ENCODE peak calls at places on chromosomes 1 and 21, in four cellular contexts. One of them, this sample, is unnamed.

GRCh38 chr1:157382351-157382750 is 170.0 kb downstream of the FCRL5 start:
- DNase-seq in ovary: no peak
- DNase-seq in breast epithelium: no peak
- DNase-seq in stomach: no peak
- DNase-seq in this sample: no peak

GRCh38 chr1:113369715-113370114 is 20.6 kb upstream of the MAGI3 start:
- DNase-seq in ovary: no peak
- DNase-seq in breast epithelium: no peak
- DNase-seq in stomach: no peak
- DNase-seq in this sample: no peak

GRCh38 chr1:221816899-221817298 is 75.0 kb upstream of the DUSP10 start:
- DNase-seq in ovary: no peak
- DNase-seq in breast epithelium: no peak
- DNase-seq in stomach: no peak
- DNase-seq in this sample: no peak

GRCh38 chr1:31243451-31244286 is 4.0 kb upstream of the NKAIN1 start:
- DNase-seq in ovary: no peak
- DNase-seq in breast epithelium: no peak
- DNase-seq in stomach: no peak
- DNase-seq in this sample: peak

GRCh38 chr1:227320476-227320875 is 2.2 kb upstream of the CDC42BPA start:
- DNase-seq in ovary: no peak
- DNase-seq in breast epithelium: no peak
- DNase-seq in stomach: peak
- DNase-seq in this sample: no peak

GRCh38 chr1:31497601-31498000 is 78.7 kb upstream of the TINAGL1 start:
- DNase-seq in ovary: no peak
- DNase-seq in breast epithelium: no peak
- DNase-seq in stomach: no peak
- DNase-seq in this sample: no peak

GRCh38 chr1:91092503-91092902 is 70.7 kb upstream of the ZNF644 start:
- DNase-seq in ovary: no peak
- DNase-seq in breast epithelium: no peak
- DNase-seq in stomach: no peak
- DNase-seq in this sample: no peak

GRCh38 chr1:212021563-212021962 is 13.8 kb downstream of the INTS7 start:
- DNase-seq in ovary: no peak
- DNase-seq in breast epithelium: no peak
- DNase-seq in stomach: no peak
- DNase-seq in this sample: no peak

GRCh38 chr1:67761054-67761453 is 72.2 kb downstream of the GNG12 start:
- DNase-seq in ovary: no peak
- DNase-seq in breast epithelium: no peak
- DNase-seq in stomach: no peak
- DNase-seq in this sample: no peak

GRCh38 chr1:50421366-50421748 is 1.9 kb downstream of the DMRTA2 start:
- DNase-seq in ovary: no peak
- DNase-seq in breast epithelium: no peak
- DNase-seq in stomach: no peak
- DNase-seq in this sample: no peak

GRCh38 chr1:4161271-4162006 is 261.4 kb upstream of the C1orf174 start:
- DNase-seq in ovary: no peak
- DNase-seq in breast epithelium: no peak
- DNase-seq in stomach: no peak
- DNase-seq in this sample: no peak

GRCh38 chr21:29172282-29172681 is 41.8 kb downstream of the MAP3K7CL start:
- DNase-seq in ovary: no peak
- DNase-seq in breast epithelium: no peak
- DNase-seq in stomach: no peak
- DNase-seq in this sample: no peak

GRCh38 chr1:98661544-98662353 is at the start of gene SNX7:
- DNase-seq in ovary: peak
- DNase-seq in breast epithelium: peak
- DNase-seq in stomach: peak
- DNase-seq in this sample: peak

GRCh38 chr1:225454733-225455132 is 26.9 kb upstream of the LBR start:
- DNase-seq in ovary: no peak
- DNase-seq in breast epithelium: no peak
- DNase-seq in stomach: peak
- DNase-seq in this sample: peak

GRCh38 chr1:47262787-47263413 is 30.9 kb upstream of the TAL1 start:
- DNase-seq in ovary: no peak
- DNase-seq in breast epithelium: no peak
- DNase-seq in stomach: peak
- DNase-seq in this sample: peak

GRCh38 chr1:32782086-32782485 is 35.1 kb downstream of the YARS1 start:
- DNase-seq in ovary: no peak
- DNase-seq in breast epithelium: no peak
- DNase-seq in stomach: no peak
- DNase-seq in this sample: no peak

GRCh38 chr1:198619375-198620140 is 19.3 kb upstream of the PTPRC start:
- DNase-seq in ovary: no peak
- DNase-seq in breast epithelium: no peak
- DNase-seq in stomach: no peak
- DNase-seq in this sample: no peak

GRCh38 chr1:100188617-100189016 is 10.6 kb upstream of the LRRC39 start:
- DNase-seq in ovary: no peak
- DNase-seq in breast epithelium: no peak
- DNase-seq in stomach: no peak
- DNase-seq in this sample: peak

GRCh38 chr1:212700892-212701819 is 1.5 kb upstream of the BATF3 start:
- DNase-seq in ovary: peak
- DNase-seq in breast epithelium: peak
- DNase-seq in stomach: peak
- DNase-seq in this sample: peak

GRCh38 chr1:20496241-20496661 is 10.2 kb upstream of the CAMK2N1 start:
- DNase-seq in ovary: no peak
- DNase-seq in breast epithelium: no peak
- DNase-seq in stomach: no peak
- DNase-seq in this sample: peak

GRCh38 chr1:2858676-2859075 is 57.2 kb upstream of the TTC34 start:
- DNase-seq in ovary: no peak
- DNase-seq in breast epithelium: no peak
- DNase-seq in stomach: no peak
- DNase-seq in this sample: no peak

GRCh38 chr1:63617450-63617849 is 24.2 kb downstream of the PGM1 start:
- DNase-seq in ovary: no peak
- DNase-seq in breast epithelium: no peak
- DNase-seq in stomach: no peak
- DNase-seq in this sample: no peak

GRCh38 chr1:218823291-218823900 is 350.3 kb upstream of the LYPLAL1 start:
- DNase-seq in ovary: no peak
- DNase-seq in breast epithelium: no peak
- DNase-seq in stomach: no peak
- DNase-seq in this sample: no peak

GRCh38 chr1:157505481-157506272 is 46.6 kb downstream of the FCRL5 start:
- DNase-seq in ovary: no peak
- DNase-seq in breast epithelium: no peak
- DNase-seq in stomach: peak
- DNase-seq in this sample: peak

GRCh38 chr1:174079796-174080195 is 57.6 kb upstream of the RC3H1 start:
- DNase-seq in ovary: no peak
- DNase-seq in breast epithelium: no peak
- DNase-seq in stomach: no peak
- DNase-seq in this sample: no peak

GRCh38 chr1:40919475-40920011 is 57.4 kb upstream of the CITED4 start:
- DNase-seq in ovary: no peak
- DNase-seq in breast epithelium: peak
- DNase-seq in stomach: peak
- DNase-seq in this sample: no peak

GRCh38 chr1:165312591-165312990 is 43.9 kb downstream of the LMX1A start:
- DNase-seq in ovary: no peak
- DNase-seq in breast epithelium: no peak
- DNase-seq in stomach: no peak
- DNase-seq in this sample: no peak

GRCh38 chr21:46110499-46111192 is 12.7 kb downstream of the COL6A2 start:
- DNase-seq in ovary: peak
- DNase-seq in breast epithelium: peak
- DNase-seq in stomach: peak
- DNase-seq in this sample: peak

GRCh38 chr21:43025636-43026180 is 49.9 kb downstream of the CBS start:
- DNase-seq in ovary: no peak
- DNase-seq in breast epithelium: no peak
- DNase-seq in stomach: no peak
- DNase-seq in this sample: no peak

GRCh38 chr1:2206813-2207488 is 12.4 kb upstream of the FAAP20 start:
- DNase-seq in ovary: no peak
- DNase-seq in breast epithelium: no peak
- DNase-seq in stomach: no peak
- DNase-seq in this sample: no peak

GRCh38 chr1:232965124-232965911 is 14.9 kb downstream of the NTPCR start:
- DNase-seq in ovary: no peak
- DNase-seq in breast epithelium: no peak
- DNase-seq in stomach: no peak
- DNase-seq in this sample: no peak

GRCh38 chr1:211517006-211517405 is 25.0 kb upstream of the RD3 start:
- DNase-seq in ovary: no peak
- DNase-seq in breast epithelium: no peak
- DNase-seq in stomach: peak
- DNase-seq in this sample: no peak

GRCh38 chr1:51792864-51793263 is 85.7 kb downstream of the NRDC start:
- DNase-seq in ovary: no peak
- DNase-seq in breast epithelium: no peak
- DNase-seq in stomach: no peak
- DNase-seq in this sample: no peak

GRCh38 chr1:185108324-185108723 is 48.4 kb downstream of the TRMT1L start:
- DNase-seq in ovary: no peak
- DNase-seq in breast epithelium: no peak
- DNase-seq in stomach: no peak
- DNase-seq in this sample: no peak

DNA sequence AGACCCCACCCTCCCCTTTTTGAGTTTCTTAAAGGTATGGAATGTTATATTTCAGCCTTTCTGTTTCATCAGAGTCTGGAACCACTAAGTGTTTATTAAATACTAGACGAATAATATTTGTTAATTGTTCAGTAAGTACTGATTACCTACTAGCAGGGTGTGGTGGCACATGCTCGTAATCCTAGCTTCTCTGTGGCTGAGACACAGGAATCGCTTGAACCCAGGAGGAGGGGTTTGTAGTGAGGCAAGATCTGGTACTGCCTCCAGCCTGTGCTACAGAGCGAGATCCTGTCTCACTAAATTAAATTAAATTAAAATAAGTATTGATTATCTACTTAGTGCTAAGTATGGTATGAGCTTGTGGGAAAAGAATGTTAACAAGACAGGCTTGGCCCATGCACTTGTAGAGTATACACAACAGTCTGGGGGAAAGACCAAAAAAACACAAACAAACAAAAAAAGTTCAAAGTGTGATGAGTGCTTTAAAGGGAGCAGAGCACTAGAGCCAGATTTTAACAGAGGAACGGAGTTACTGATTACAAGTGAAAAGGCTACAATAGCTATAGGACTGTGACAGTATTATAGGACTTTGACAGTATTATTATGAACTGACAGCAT is 2.4 kb downstream of the CEPT1 start:
- DNase-seq in ovary: no peak
- DNase-seq in breast epithelium: no peak
- DNase-seq in stomach: no peak
- DNase-seq in this sample: no peak
- H3K4me3 ChIP-seq in ovary: no peak
- H3K4me3 ChIP-seq in breast epithelium: no peak
- H3K4me3 ChIP-seq in stomach: no peak
- H3K4me3 ChIP-seq in this sample: no peak

DNA sequence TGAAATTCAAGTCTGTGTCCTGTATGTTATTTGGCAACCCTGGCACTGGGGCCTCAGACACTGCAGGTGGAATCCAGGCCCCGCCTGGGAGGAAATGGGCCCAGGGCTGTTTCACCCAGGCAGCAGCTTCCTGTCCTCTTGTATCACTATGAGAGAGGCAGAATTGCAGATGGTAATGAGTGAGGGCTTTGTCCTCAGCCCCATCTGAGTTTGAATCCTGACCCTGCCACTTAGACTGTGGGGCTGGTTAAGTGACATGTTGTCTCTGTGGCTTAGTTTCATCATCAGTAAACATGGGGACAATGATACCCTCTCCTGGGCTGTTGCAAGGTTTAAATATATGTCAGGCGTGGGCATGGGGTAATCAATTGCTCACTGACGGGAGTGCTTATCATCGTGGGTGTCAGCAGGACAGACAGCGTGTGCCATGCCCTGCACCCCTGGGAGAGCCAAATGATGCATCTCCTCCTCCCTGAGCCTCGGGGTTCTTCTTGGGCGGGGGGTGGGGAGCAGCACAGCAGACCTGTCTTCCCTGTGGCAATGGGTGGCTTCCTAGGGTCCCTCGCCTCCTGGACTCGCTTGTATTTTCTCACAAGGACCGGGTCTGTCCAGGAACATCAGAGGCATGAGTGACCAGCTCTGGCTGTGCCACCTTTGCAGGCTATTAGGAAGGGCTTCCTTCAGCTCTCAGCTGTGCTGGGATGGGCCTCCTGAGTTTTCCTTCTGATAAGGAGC is 42.1 kb downstream of the ARHGEF10L start:
- DNase-seq in ovary: no peak
- DNase-seq in breast epithelium: no peak
- DNase-seq in stomach: no peak
- DNase-seq in this sample: no peak
- TF ChIP-seq POLR2A in ovary: no peak
- TF ChIP-seq POLR2A in breast epithelium: no peak
- TF ChIP-seq POLR2A in stomach: no peak
- TF ChIP-seq POLR2A in this sample: no peak

GRCh38 chr1:55317263-55317662 is 102.1 kb upstream of the USP24 start:
- DNase-seq in ovary: no peak
- DNase-seq in breast epithelium: no peak
- DNase-seq in stomach: no peak
- DNase-seq in this sample: no peak

GRCh38 chr1:55317673-55318072 is 102.5 kb upstream of the USP24 start:
- DNase-seq in ovary: no peak
- DNase-seq in breast epithelium: no peak
- DNase-seq in stomach: no peak
- DNase-seq in this sample: no peak

GRCh38 chr1:55316494-55316893 is 101.3 kb upstream of the USP24 start:
- DNase-seq in ovary: no peak
- DNase-seq in breast epithelium: no peak
- DNase-seq in stomach: no peak
- DNase-seq in this sample: no peak

GRCh38 chr1:55320891-55321290 is 105.7 kb upstream of the USP24 start:
- DNase-seq in ovary: no peak
- DNase-seq in breast epithelium: no peak
- DNase-seq in stomach: no peak
- DNase-seq in this sample: no peak

GRCh38 chr1:55318111-55318817 is 103.1 kb upstream of the USP24 start:
- DNase-seq in ovary: no peak
- DNase-seq in breast epithelium: no peak
- DNase-seq in stomach: no peak
- DNase-seq in this sample: no peak
- H3K27ac ChIP-seq in ovary: no peak
- H3K27ac ChIP-seq in breast epithelium: no peak
- H3K27ac ChIP-seq in stomach: no peak
- H3K27ac ChIP-seq in this sample: no peak

DNA sequence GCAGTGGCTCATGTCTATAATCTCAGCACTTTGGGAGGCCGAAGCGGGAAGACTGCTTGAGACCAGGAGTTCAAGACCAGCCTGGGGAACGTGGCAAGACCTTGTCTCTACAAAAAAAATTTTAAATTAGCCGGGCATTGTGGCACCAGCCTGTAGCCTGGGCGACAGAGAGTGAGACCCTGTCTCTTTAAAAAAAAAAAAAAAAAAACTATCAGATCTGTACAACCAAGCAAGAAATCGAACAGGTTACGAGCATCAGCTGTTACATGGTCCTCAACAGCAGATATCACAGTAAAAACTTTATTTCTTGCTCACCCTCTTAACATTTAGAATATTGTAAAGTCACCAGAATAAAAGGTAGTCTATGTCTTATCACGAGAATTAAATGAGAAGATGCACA is 1.5 kb downstream of the NUP133 start:
- DNase-seq in ovary: no peak
- DNase-seq in breast epithelium: no peak
- DNase-seq in stomach: no peak
- DNase-seq in this sample: no peak
- H3K4me3 ChIP-seq in ovary: no peak
- H3K4me3 ChIP-seq in breast epithelium: no peak
- H3K4me3 ChIP-seq in stomach: no peak
- H3K4me3 ChIP-seq in this sample: no peak